ENCODE peak calls at places on chromosomes 4 and X, in seven cellular contexts. X, S, A, L, R, W and U are unnamed samples.

GRCh38 chr4:136590440-136590839 is 941.9 kb downstream of the PCDH18 start:
- DNase-seq in X (no peak), S (no peak), A (no peak), L (no peak), R (no peak), W (no peak), U (no peak)

GRCh38 chr4:45293335-45293734 is 567.0 kb upstream of the GNPDA2 start:
- DNase-seq in X (no peak), S (no peak), A (no peak), L (no peak), R (no peak), W (no peak), U (no peak)

GRCh38 chrX:152822383-152823086 is 8.0 kb downstream of the CETN2 start:
- DNase-seq in X (no peak), S (no peak), A (no peak), L (no peak), R (no peak), W (no peak), U (no peak)

GRCh38 chr4:76779740-76780459 is 118.0 kb downstream of the SOWAHB start:
- DNase-seq in X (no peak), S (peak), A (no peak), L (peak), R (no peak), W (peak), U (no peak)

GRCh38 chrX:31099536-31100090 is 27.8 kb upstream of the FTHL17 start:
- DNase-seq in X (peak), S (no peak), A (no peak), L (peak), R (peak), W (no peak), U (peak)

GRCh38 chrX:38095971-38096529 is 89.7 kb downstream of the SYTL5 start:
- DNase-seq in X (no peak), S (peak), A (no peak), L (no peak), R (no peak), W (peak), U (no peak)

GRCh38 chr4:81635747-81636146 is 164.0 kb upstream of the RASGEF1B start:
- DNase-seq in X (no peak), S (peak), A (no peak), L (no peak), R (no peak), W (peak), U (peak)

GRCh38 chrX:119895843-119896326 is at the start of gene AKAP14:
- DNase-seq in X (no peak), S (peak), A (no peak), L (peak), R (no peak), W (no peak), U (no peak)